ENCODE peak calls at places on chromosomes 13 and 19, in four cellular contexts. One of them, this sample, is unnamed.

GRCh38 chr19:38346837-38347236 is 11.2 kb downstream of the CATSPERG start:
- DNase-seq in fibroblast of the aortic adventitia: no peak
- DNase-seq in choroid plexus epithelial cell: no peak
- DNase-seq in AG10803: no peak
- DNase-seq in this sample: no peak

GRCh38 chr19:39409207-39409885 is 2.7 kb downstream of the ZFP36 start:
- DNase-seq in choroid plexus epithelial cell: peak; percentile 81
- DNase-seq in fibroblast of the aortic adventitia: no peak
- DNase-seq in AG10803: peak; percentile 75
- DNase-seq in this sample: peak; percentile 70

GRCh38 chr19:35822579-35822978 is 9.9 kb upstream of the PRODH2 start:
- DNase-seq in AG10803: no peak
- DNase-seq in fibroblast of the aortic adventitia: no peak
- DNase-seq in choroid plexus epithelial cell: no peak
- DNase-seq in this sample: no peak

GRCh38 chr13:78816592-78816991 is 157.6 kb upstream of the OBI1 start:
- DNase-seq in fibroblast of the aortic adventitia: no peak
- DNase-seq in AG10803: no peak
- DNase-seq in choroid plexus epithelial cell: no peak
- DNase-seq in this sample: no peak

GRCh38 chr13:112346173-112346898 is 29.8 kb upstream of the SPACA7 start:
- DNase-seq in AG10803: no peak
- DNase-seq in fibroblast of the aortic adventitia: no peak
- DNase-seq in choroid plexus epithelial cell: no peak
- DNase-seq in this sample: peak; percentile 50

GRCh38 chr19:2727640-2727944 is 6.4 kb upstream of the DIRAS1 start:
- DNase-seq in choroid plexus epithelial cell: no peak
- DNase-seq in fibroblast of the aortic adventitia: no peak
- DNase-seq in AG10803: peak; percentile 12
- DNase-seq in this sample: no peak

GRCh38 chr19:53333466-53334449 is at the start of gene ZNF845:
- DNase-seq in choroid plexus epithelial cell: peak; percentile 95
- DNase-seq in AG10803: peak; percentile 90
- DNase-seq in fibroblast of the aortic adventitia: peak; percentile 89
- DNase-seq in this sample: peak; percentile 100

GRCh38 chr13:33100876-33101275 is 84.7 kb downstream of the KL start:
- DNase-seq in fibroblast of the aortic adventitia: no peak
- DNase-seq in AG10803: peak; percentile 17
- DNase-seq in choroid plexus epithelial cell: no peak
- DNase-seq in this sample: no peak

GRCh38 chr13:48176781-48177180 is 56.2 kb upstream of the ITM2B start:
- DNase-seq in fibroblast of the aortic adventitia: no peak
- DNase-seq in AG10803: no peak
- DNase-seq in choroid plexus epithelial cell: no peak
- DNase-seq in this sample: no peak

GRCh38 chr13:98853791-98854191 is 101.3 kb upstream of the SLC15A1 start:
- DNase-seq in fibroblast of the aortic adventitia: peak; percentile 80
- DNase-seq in choroid plexus epithelial cell: peak; percentile 53
- DNase-seq in AG10803: peak; percentile 88
- DNase-seq in this sample: no peak

GRCh38 chr19:5058456-5059190 is 89.7 kb downstream of the KDM4B start:
- DNase-seq in fibroblast of the aortic adventitia: peak; percentile 49
- DNase-seq in choroid plexus epithelial cell: no peak
- DNase-seq in AG10803: peak; percentile 43
- DNase-seq in this sample: no peak

GRCh38 chr19:46319620-46320019 is 22.8 kb downstream of the HIF3A start:
- DNase-seq in choroid plexus epithelial cell: no peak
- DNase-seq in fibroblast of the aortic adventitia: no peak
- DNase-seq in AG10803: no peak
- DNase-seq in this sample: no peak
- TF ChIP-seq CTCF in choroid plexus epithelial cell: no peak
- TF ChIP-seq CTCF in fibroblast of the aortic adventitia: no peak
- TF ChIP-seq CTCF in AG10803: no peak
- TF ChIP-seq CTCF in this sample: no peak

GRCh38 chr13:44874886-44875630 is 114.2 kb downstream of the NUFIP1 start:
- DNase-seq in AG10803: peak; percentile 56
- DNase-seq in choroid plexus epithelial cell: no peak
- DNase-seq in fibroblast of the aortic adventitia: no peak
- DNase-seq in this sample: no peak

GRCh38 chr13:44874176-44874575 is 115.1 kb downstream of the NUFIP1 start:
- DNase-seq in fibroblast of the aortic adventitia: no peak
- DNase-seq in choroid plexus epithelial cell: no peak
- DNase-seq in AG10803: no peak
- DNase-seq in this sample: no peak

GRCh38 chr13:44873486-44873885 is 115.8 kb downstream of the NUFIP1 start:
- DNase-seq in fibroblast of the aortic adventitia: peak; percentile 20
- DNase-seq in choroid plexus epithelial cell: peak; percentile 37
- DNase-seq in AG10803: no peak
- DNase-seq in this sample: no peak

GRCh38 chr13:44879452-44880058 is 109.7 kb downstream of the NUFIP1 start:
- DNase-seq in choroid plexus epithelial cell: peak; percentile 71
- DNase-seq in AG10803: peak; percentile 75
- DNase-seq in fibroblast of the aortic adventitia: peak; percentile 72
- DNase-seq in this sample: no peak

DNA sequence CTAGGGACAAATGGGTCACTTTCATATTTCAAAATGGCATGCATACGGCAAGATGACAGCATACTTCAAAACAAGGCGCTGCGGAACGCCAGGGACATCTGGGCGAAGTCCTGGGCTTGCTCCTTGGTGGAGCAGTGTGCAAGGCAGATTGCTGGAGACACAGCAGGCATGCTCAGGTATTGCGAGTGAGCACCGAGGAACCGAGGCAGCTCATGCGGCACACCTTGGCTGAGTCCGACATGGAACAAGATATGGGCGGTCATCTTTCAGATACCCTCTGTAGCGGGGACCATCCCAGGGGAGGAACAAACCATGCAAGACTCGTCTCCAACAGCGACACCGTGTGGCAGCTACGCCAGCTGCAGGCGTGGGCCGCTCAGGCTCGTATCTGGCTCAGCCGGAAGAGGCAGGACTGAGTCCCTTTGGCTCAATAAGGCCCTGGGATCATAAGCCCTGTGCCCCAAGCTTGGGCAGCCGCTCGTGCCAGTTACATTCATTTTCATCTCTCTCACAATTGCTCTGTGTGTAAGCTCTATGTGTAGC is 112.4 kb downstream of the NUFIP1 start:
- DNase-seq in AG10803: no peak
- DNase-seq in choroid plexus epithelial cell: no peak
- DNase-seq in fibroblast of the aortic adventitia: no peak
- DNase-seq in this sample: no peak
- TF ChIP-seq CTCF in AG10803: peak; percentile 23
- TF ChIP-seq CTCF in choroid plexus epithelial cell: peak; percentile 59
- TF ChIP-seq CTCF in fibroblast of the aortic adventitia: peak; percentile 37
- TF ChIP-seq CTCF in this sample: no peak

DNA sequence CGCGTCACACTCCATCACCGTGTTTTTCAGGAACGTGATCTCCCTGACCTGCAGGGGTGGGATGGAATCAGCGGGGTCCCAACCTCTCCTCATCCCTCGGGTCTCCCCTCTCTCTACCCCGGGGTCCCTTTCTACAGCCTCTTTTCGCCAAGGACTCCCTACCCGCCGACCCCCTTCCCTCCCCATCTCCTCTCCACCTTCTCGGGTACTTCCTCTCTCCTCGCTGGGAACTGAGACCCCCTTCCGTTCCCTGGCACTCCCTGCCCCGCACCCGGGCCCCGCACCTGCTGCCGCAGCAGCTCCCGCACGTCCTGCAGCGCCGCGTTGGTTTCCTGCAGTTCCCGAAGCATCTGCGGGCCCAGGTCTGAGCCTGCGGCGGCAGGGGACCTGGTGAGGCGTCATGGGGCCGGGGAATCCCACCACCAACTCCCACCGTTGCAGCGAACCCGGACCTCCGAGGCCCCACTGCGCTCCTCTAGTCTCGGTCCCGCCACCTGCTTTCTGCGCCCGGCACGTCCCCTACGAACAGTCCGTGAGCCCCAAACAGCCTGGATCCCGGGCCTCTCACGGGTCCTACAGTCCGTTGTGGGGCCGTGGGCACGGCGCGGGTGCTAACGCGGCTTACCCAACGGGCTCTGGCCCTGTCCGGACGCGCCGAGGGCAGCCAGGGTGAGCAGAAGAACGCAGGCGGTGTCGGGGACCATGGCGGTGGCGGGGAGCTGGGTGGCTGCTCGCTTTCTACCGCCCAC is at the start of gene COMP:
- DNase-seq in fibroblast of the aortic adventitia: no peak
- DNase-seq in choroid plexus epithelial cell: no peak
- DNase-seq in AG10803: no peak
- DNase-seq in this sample: no peak
- TF ChIP-seq CTCF in fibroblast of the aortic adventitia: no peak
- TF ChIP-seq CTCF in choroid plexus epithelial cell: no peak
- TF ChIP-seq CTCF in AG10803: no peak
- TF ChIP-seq CTCF in this sample: no peak

DNA sequence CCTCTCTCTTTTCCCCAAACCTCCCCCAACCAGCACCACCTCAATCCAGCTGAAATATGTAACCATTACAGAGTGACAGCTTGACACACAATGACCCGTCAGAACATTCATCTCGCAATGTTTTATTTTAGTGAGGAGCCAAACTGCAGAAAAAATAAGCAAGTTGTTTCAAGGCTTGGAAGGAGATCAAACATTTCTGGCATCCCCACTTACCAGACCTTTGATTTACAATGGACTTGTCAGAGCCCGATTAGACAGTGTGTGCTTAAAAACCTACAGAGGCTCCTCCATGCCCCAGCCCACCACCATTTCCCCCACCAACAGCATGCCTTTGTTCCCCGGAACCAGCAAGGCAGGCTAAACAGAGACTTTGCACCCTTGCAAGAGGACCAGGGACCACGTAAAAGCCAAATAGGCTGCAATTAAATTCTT is 382.8 kb upstream of the ZNF507 start:
- DNase-seq in fibroblast of the aortic adventitia: no peak
- DNase-seq in choroid plexus epithelial cell: no peak
- DNase-seq in AG10803: no peak
- DNase-seq in this sample: peak; percentile 58
- TF ChIP-seq CTCF in fibroblast of the aortic adventitia: no peak
- TF ChIP-seq CTCF in choroid plexus epithelial cell: no peak
- TF ChIP-seq CTCF in AG10803: no peak
- TF ChIP-seq CTCF in this sample: no peak

GRCh38 chr19:32206065-32206464 is 139.3 kb upstream of the ZNF507 start:
- DNase-seq in choroid plexus epithelial cell: no peak
- DNase-seq in AG10803: no peak
- DNase-seq in fibroblast of the aortic adventitia: no peak
- DNase-seq in this sample: no peak
- TF ChIP-seq CTCF in choroid plexus epithelial cell: no peak
- TF ChIP-seq CTCF in AG10803: peak; percentile 10
- TF ChIP-seq CTCF in fibroblast of the aortic adventitia: no peak
- TF ChIP-seq CTCF in this sample: no peak

GRCh38 chr19:18097217-18097992 is at the start of gene MAST3:
- DNase-seq in choroid plexus epithelial cell: peak; percentile 86
- DNase-seq in AG10803: peak; percentile 68
- DNase-seq in fibroblast of the aortic adventitia: peak; percentile 58
- DNase-seq in this sample: peak; percentile 63

GRCh38 chr19:18100710-18101109 is 3.1 kb downstream of the MAST3 start:
- DNase-seq in AG10803: no peak
- DNase-seq in choroid plexus epithelial cell: peak; percentile 20
- DNase-seq in fibroblast of the aortic adventitia: no peak
- DNase-seq in this sample: no peak

GRCh38 chr19:18099623-18099995 is 2.0 kb downstream of the MAST3 start:
- DNase-seq in fibroblast of the aortic adventitia: no peak
- DNase-seq in AG10803: no peak
- DNase-seq in choroid plexus epithelial cell: no peak
- DNase-seq in this sample: no peak

GRCh38 chr19:18097993-18098890 is 664 bp downstream of the MAST3 start:
- DNase-seq in fibroblast of the aortic adventitia: no peak
- DNase-seq in AG10803: no peak
- DNase-seq in choroid plexus epithelial cell: no peak
- DNase-seq in this sample: no peak

DNA sequence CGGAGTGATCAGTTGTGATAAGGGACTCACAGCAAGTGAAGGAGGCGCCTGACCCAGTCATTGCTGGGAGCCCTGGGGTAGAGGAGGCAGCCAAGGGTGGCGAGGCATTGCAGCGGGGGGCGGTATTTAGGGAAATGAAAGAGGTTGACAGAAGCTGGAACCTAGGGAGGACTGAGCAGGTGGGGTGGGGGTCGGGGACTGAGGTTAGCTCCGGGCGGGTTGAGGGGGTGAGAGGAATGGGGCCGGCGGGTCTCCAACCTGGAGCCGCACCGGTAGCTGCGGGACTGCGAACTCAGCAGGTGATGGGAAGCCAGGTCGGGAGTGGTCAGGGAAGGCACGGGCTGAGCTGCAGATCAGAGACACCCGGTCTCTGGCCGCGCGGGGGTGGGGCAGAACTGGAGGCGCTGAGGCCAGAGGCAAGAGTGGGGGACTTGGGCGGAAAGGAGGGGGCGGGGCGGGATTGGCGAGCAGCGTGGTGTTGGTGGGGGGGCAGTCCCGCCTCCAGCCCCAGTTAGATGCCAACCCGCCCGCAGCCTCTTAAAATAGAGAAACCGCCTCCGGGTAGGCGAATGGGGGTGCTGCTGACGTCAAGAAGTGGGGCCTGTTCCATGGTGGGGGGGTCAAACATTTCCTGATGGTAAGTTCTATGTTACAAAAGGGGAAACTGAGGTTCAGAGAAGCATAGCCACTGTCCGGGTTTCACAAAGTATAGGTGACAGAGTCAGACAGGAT is 1.5 kb downstream of the MAST3 start:
- DNase-seq in choroid plexus epithelial cell: no peak
- DNase-seq in fibroblast of the aortic adventitia: no peak
- DNase-seq in AG10803: no peak
- DNase-seq in this sample: no peak
- TF ChIP-seq CTCF in choroid plexus epithelial cell: no peak
- TF ChIP-seq CTCF in fibroblast of the aortic adventitia: no peak
- TF ChIP-seq CTCF in AG10803: no peak
- TF ChIP-seq CTCF in this sample: no peak

GRCh38 chr13:43143591-43143990 is 120.2 kb downstream of the DNAJC15 start:
- DNase-seq in AG10803: no peak
- DNase-seq in choroid plexus epithelial cell: no peak
- DNase-seq in fibroblast of the aortic adventitia: no peak
- DNase-seq in this sample: no peak

GRCh38 chr13:43141685-43142084 is 118.3 kb downstream of the DNAJC15 start:
- DNase-seq in AG10803: no peak
- DNase-seq in choroid plexus epithelial cell: no peak
- DNase-seq in fibroblast of the aortic adventitia: no peak
- DNase-seq in this sample: no peak

GRCh38 chr13:43145556-43145955 is 122.2 kb downstream of the DNAJC15 start:
- DNase-seq in fibroblast of the aortic adventitia: no peak
- DNase-seq in AG10803: no peak
- DNase-seq in choroid plexus epithelial cell: no peak
- DNase-seq in this sample: no peak

GRCh38 chr13:43140985-43141384 is 117.6 kb downstream of the DNAJC15 start:
- DNase-seq in choroid plexus epithelial cell: no peak
- DNase-seq in fibroblast of the aortic adventitia: no peak
- DNase-seq in AG10803: no peak
- DNase-seq in this sample: no peak

GRCh38 chr13:43146400-43146799 is 123.0 kb downstream of the DNAJC15 start:
- DNase-seq in fibroblast of the aortic adventitia: no peak
- DNase-seq in AG10803: no peak
- DNase-seq in choroid plexus epithelial cell: no peak
- DNase-seq in this sample: no peak
- TF ChIP-seq CTCF in fibroblast of the aortic adventitia: no peak
- TF ChIP-seq CTCF in AG10803: no peak
- TF ChIP-seq CTCF in choroid plexus epithelial cell: no peak
- TF ChIP-seq CTCF in this sample: no peak